ENCODE peak calls at places on chromosome 4, in ten cellular contexts. I is T-cell; A is GOT3; T is right cardiac atrium; B is HS-5; X is stimulated activated CD4-positive, alpha-beta T cell treated with anti-CD3 and anti-CD28 coated beads, TNF-alpha, amount 100 ng/mL, for 4 hours; O is CD8-positive, alpha-beta memory T cell; G is NCI-H510A treated with DMSO at 0.1 percent for 48 hours; V is kidney epithelial cell; C is NCI-H1105 treated with DMSO at 0.1 percent for 48 hours. R is an unnamed sample.

GRCh38 chr4:101790521-101791188 is at the start of gene BANK1:
- DNase-seq in I (peak; percentile 18), A (no peak), T (peak; percentile 72), B (no peak), X (peak; percentile 0), O (peak; percentile 53), G (peak; percentile 57), V (peak; percentile 19), C (no peak), R (peak; percentile 94)

GRCh38 chr4:472881-473574 is 25.9 kb downstream of the ZNF721 start:
- DNase-seq in I (no peak), A (no peak), T (no peak), B (no peak), X (no peak), O (no peak), G (no peak), V (no peak), C (peak; percentile 15), R (peak; percentile 47)

GRCh38 chr4:103915224-103915869 is 195.6 kb upstream of the TACR3 start:
- DNase-seq in I (no peak), A (no peak), T (no peak), B (no peak), X (no peak), O (no peak), G (peak; percentile 16), V (no peak), C (peak; percentile 36), R (no peak)

GRCh38 chr4:5751073-5751917 is 40.3 kb downstream of the EVC start:
- DNase-seq in I (no peak), A (no peak), T (no peak), B (no peak), X (no peak), O (no peak), G (no peak), V (peak; percentile 67), C (no peak), R (no peak)

GRCh38 chr4:182306792-182307507 is 63.7 kb downstream of the TENM3 start:
- DNase-seq in I (no peak), A (no peak), T (no peak), B (no peak), X (no peak), O (no peak), G (no peak), V (no peak), C (peak; percentile 8), R (no peak)

GRCh38 chr4:98838977-98839618 is 89.8 kb downstream of the EIF4E start:
- DNase-seq in I (no peak), A (no peak), T (no peak), B (no peak), X (no peak), O (no peak), G (peak; percentile 1), V (peak; percentile 5), C (no peak), R (no peak)

GRCh38 chr4:71648448-71648847 is 135.4 kb downstream of the GC start:
- DNase-seq in I (no peak), A (no peak), T (no peak), B (no peak), X (no peak), O (no peak), G (no peak), V (peak; percentile 21), C (no peak), R (no peak)

GRCh38 chr4:1610791-1611500 is 73.2 kb downstream of the FAM53A start:
- DNase-seq in I (no peak), A (no peak), T (peak; percentile 38), B (no peak), X (no peak), O (no peak), G (no peak), V (no peak), C (no peak), R (no peak)

GRCh38 chr4:3422241-3422801 is 19.4 kb upstream of the HGFAC start:
- DNase-seq in I (no peak), A (no peak), T (peak; percentile 47), B (no peak), X (no peak), O (peak; percentile 42), G (no peak), V (no peak), C (no peak), R (no peak)

GRCh38 chr4:128060130-128060619 is 937 bp upstream of the LARP1B start:
- DNase-seq in I (no peak), A (no peak), T (no peak), B (no peak), X (no peak), O (no peak), G (no peak), V (no peak), C (peak; percentile 22), R (peak; percentile 14)

GRCh38 chr4:121736735-121737351 is 28.1 kb downstream of the SMIM43 start:
- DNase-seq in I (no peak), A (peak; percentile 7), T (no peak), B (no peak), X (no peak), O (peak; percentile 42), G (peak; percentile 35), V (no peak), C (peak; percentile 19), R (no peak)

GRCh38 chr4:1345905-1346780 is 865 bp upstream of the UVSSA start:
- DNase-seq in I (peak; percentile 65), A (no peak), T (peak; percentile 88), B (no peak), X (peak; percentile 35), O (peak; percentile 75), G (no peak), V (no peak), C (peak; percentile 7), R (peak; percentile 79)

GRCh38 chr4:188399834-188400233 is 260.6 kb downstream of the TRIML1 start:
- DNase-seq in I (no peak), A (no peak), T (no peak), B (no peak), X (no peak), O (no peak), G (no peak), V (no peak), C (no peak), R (no peak)

GRCh38 chr4:7772708-7773385 is 166.8 kb downstream of the AFAP1 start:
- DNase-seq in I (no peak), A (no peak), T (peak; percentile 85), B (no peak), X (no peak), O (no peak), G (no peak), V (no peak), C (no peak), R (no peak)

GRCh38 chr4:119833611-119834010 is 205.0 kb upstream of the PDE5A start:
- DNase-seq in I (no peak), A (no peak), T (no peak), B (no peak), X (no peak), O (no peak), G (no peak), V (no peak), C (no peak), R (no peak)

GRCh38 chr4:96260071-96260682 is 420.3 kb downstream of the PDHA2 start:
- DNase-seq in I (no peak), A (no peak), T (no peak), B (no peak), X (no peak), O (no peak), G (no peak), V (no peak), C (no peak), R (no peak)

GRCh38 chr4:74631338-74631737 is 163.0 kb downstream of the BTC start:
- DNase-seq in I (no peak), A (no peak), T (no peak), B (no peak), X (no peak), O (no peak), G (no peak), V (no peak), C (no peak), R (no peak)

GRCh38 chr4:1010522-1011021 is 854 bp upstream of the FGFRL1 start:
- DNase-seq in I (peak; percentile 71), A (no peak), T (peak; percentile 88), B (no peak), X (peak; percentile 46), O (peak; percentile 88), G (peak; percentile 42), V (no peak), C (peak; percentile 35), R (no peak)

GRCh38 chr4:126899382-126899801 is 733.4 kb upstream of the INTU start:
- DNase-seq in I (no peak), A (no peak), T (peak; percentile 49), B (no peak), X (no peak), O (no peak), G (no peak), V (no peak), C (peak; percentile 25), R (no peak)

GRCh38 chr4:103111598-103111997 is 12.0 kb upstream of the BDH2 start:
- DNase-seq in I (no peak), A (no peak), T (no peak), B (no peak), X (no peak), O (no peak), G (no peak), V (no peak), C (no peak), R (no peak)

GRCh38 chr4:15162046-15162445 is 159.8 kb downstream of the CPEB2 start:
- DNase-seq in I (no peak), A (no peak), T (no peak), B (no peak), X (no peak), O (no peak), G (no peak), V (no peak), C (no peak), R (no peak)

GRCh38 chr4:82905205-82905604 is 4.7 kb downstream of the THAP9 start:
- DNase-seq in I (no peak), A (no peak), T (no peak), B (no peak), X (no peak), O (peak; percentile 52), G (no peak), V (no peak), C (no peak), R (no peak)

GRCh38 chr4:31918891-31919290 is 1198.7 kb downstream of the PCDH7 start:
- DNase-seq in I (no peak), A (no peak), T (no peak), B (peak; percentile 50), X (no peak), O (no peak), G (no peak), V (no peak), C (no peak), R (no peak)

GRCh38 chr4:77100234-77100633 is 24.4 kb upstream of the CCNI start:
- DNase-seq in I (no peak), A (no peak), T (no peak), B (no peak), X (no peak), O (no peak), G (no peak), V (no peak), C (no peak), R (no peak)

GRCh38 chr4:81631958-81632439 is 160.3 kb upstream of the RASGEF1B start:
- DNase-seq in I (no peak), A (no peak), T (no peak), B (peak; percentile 97), X (no peak), O (no peak), G (peak; percentile 63), V (peak; percentile 100), C (peak; percentile 3), R (peak; percentile 27)

GRCh38 chr4:173489514-173489913 is 40.5 kb downstream of the HAND2 start:
- DNase-seq in I (no peak), A (no peak), T (no peak), B (peak; percentile 32), X (no peak), O (no peak), G (no peak), V (no peak), C (no peak), R (no peak)

GRCh38 chr4:123986268-123986798 is 589.7 kb downstream of the SPRY1 start:
- DNase-seq in I (no peak), A (no peak), T (peak; percentile 65), B (peak; percentile 80), X (no peak), O (no peak), G (no peak), V (peak; percentile 80), C (no peak), R (no peak)

GRCh38 chr4:145840162-145840768 is 98.4 kb downstream of the ZNF827 start:
- DNase-seq in I (peak; percentile 2), A (no peak), T (no peak), B (no peak), X (no peak), O (no peak), G (peak; percentile 38), V (no peak), C (peak; percentile 40), R (no peak)